ENCODE peak calls at places on chromosomes 3 and 15, in five cellular contexts. H is AG09309; T is CD8-positive, alpha-beta T cell; Q is astrocyte of the spinal cord; R is psoas muscle. L is an unnamed sample.

GRCh38 chr3:43609406-43609805 is 12.4 kb downstream of the ANO10 start:
- DNase-seq in H (no peak), T (no peak), Q (no peak), R (no peak), L (no peak)

GRCh38 chr3:64129106-64129505 is 96.2 kb downstream of the PRICKLE2 start:
- DNase-seq in H (no peak), T (no peak), Q (no peak), R (no peak), L (no peak)

GRCh38 chr3:98185180-98185579 is 18.7 kb downstream of the OR5H15 start:
- DNase-seq in H (no peak), T (no peak), Q (no peak), R (no peak), L (no peak)

GRCh38 chr15:100291106-100291505 is 50.7 kb downstream of the ADAMTS17 start:
- DNase-seq in H (no peak), T (no peak), Q (peak), R (no peak), L (no peak)

GRCh38 chr3:18656410-18656809 is 231.3 kb upstream of the SATB1 start:
- DNase-seq in H (no peak), T (no peak), Q (no peak), R (no peak), L (no peak)

GRCh38 chr3:128617270-128617556 is 33.4 kb downstream of the RPN1 start:
- DNase-seq in H (no peak), T (no peak), Q (no peak), R (no peak), L (no peak)

GRCh38 chr3:50122071-50122470 is 33.1 kb upstream of the SEMA3F start:
- DNase-seq in H (no peak), T (no peak), Q (no peak), R (no peak), L (no peak)

GRCh38 chr15:41810651-41811431 is 17.1 kb upstream of the JMJD7 start:
- DNase-seq in H (no peak), T (no peak), Q (no peak), R (no peak), L (no peak)

GRCh38 chr3:140166908-140167599 is 232.1 kb downstream of the CLSTN2 start:
- DNase-seq in H (no peak), T (no peak), Q (no peak), R (no peak), L (no peak)

GRCh38 chr15:23750776-23751175 is 63.7 kb upstream of the NDN start:
- DNase-seq in H (no peak), T (no peak), Q (no peak), R (no peak), L (no peak)

GRCh38 chr3:171297951-171298350 is 162.3 kb downstream of the TNIK start:
- DNase-seq in H (no peak), T (no peak), Q (no peak), R (no peak), L (no peak)

GRCh38 chr3:171290680-171291079 is 169.5 kb downstream of the TNIK start:
- DNase-seq in H (no peak), T (no peak), Q (no peak), R (no peak), L (no peak)

GRCh38 chr3:171297228-171297627 is 163.0 kb downstream of the TNIK start:
- DNase-seq in H (no peak), T (no peak), Q (no peak), R (no peak), L (no peak)

GRCh38 chr3:171293142-171293782 is 166.9 kb downstream of the TNIK start:
- DNase-seq in H (no peak), T (no peak), Q (no peak), R (no peak), L (no peak)

DNA sequence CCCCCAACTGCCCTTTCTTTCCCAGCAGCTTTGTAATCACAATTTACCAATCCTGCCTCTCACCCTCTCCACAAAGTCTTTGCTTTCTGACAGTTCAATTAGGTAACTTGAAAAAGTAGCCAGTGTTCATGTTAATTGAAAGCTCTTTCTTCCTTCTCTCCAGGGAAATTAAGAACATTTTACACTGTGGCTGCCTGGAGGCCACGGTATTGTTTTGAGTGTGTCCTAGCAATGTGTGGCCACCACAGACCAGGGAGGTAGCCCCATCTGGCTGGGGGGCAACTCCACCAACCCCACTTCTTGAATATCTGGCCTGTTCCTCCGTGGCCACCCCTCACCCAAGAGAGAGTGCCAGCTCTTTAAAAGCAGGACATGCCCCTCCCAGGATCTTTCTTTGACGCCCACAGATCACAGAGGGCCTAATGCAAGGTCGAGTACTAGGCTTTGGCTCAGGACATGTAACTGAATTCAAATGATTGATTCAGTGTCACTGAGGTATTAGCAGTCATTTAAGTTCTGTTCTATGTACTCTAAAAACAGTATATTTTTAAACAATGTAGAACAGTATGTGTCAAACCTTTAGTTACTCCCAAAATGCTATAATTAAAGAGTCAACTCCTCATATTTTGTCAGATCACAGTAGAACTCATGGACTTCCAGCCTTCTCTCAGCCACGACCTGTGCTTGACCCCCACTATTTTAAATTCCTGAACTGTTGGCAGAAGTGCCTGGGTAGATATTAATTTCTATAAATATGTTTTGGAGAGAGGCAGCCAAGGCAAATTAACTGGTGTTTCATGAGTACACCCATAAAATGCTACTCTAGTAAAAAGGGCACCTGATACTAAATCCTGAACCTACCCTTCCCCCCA is 164.5 kb downstream of the TNIK start:
- DNase-seq in H (no peak), T (no peak), Q (no peak), R (no peak), L (no peak)
- H3K4me3 ChIP-seq in H (no peak), T (no peak), Q (no peak), R (no peak), L (no peak)

GRCh38 chr3:157310329-157311065 is 126.2 kb upstream of the PTX3 start:
- DNase-seq in H (no peak), T (no peak), Q (no peak), R (no peak), L (no peak)

GRCh38 chr3:157312366-157312745 is 124.3 kb upstream of the PTX3 start:
- DNase-seq in H (no peak), T (no peak), Q (no peak), R (no peak), L (no peak)

GRCh38 chr3:157313186-157313585 is 123.5 kb upstream of the PTX3 start:
- DNase-seq in H (no peak), T (no peak), Q (no peak), R (no peak), L (no peak)

GRCh38 chr3:157311633-157312365 is 124.9 kb upstream of the PTX3 start:
- DNase-seq in H (peak), T (no peak), Q (peak), R (no peak), L (no peak)
- H3K4me3 ChIP-seq in H (no peak), T (no peak), Q (no peak), R (no peak), L (no peak)

DNA sequence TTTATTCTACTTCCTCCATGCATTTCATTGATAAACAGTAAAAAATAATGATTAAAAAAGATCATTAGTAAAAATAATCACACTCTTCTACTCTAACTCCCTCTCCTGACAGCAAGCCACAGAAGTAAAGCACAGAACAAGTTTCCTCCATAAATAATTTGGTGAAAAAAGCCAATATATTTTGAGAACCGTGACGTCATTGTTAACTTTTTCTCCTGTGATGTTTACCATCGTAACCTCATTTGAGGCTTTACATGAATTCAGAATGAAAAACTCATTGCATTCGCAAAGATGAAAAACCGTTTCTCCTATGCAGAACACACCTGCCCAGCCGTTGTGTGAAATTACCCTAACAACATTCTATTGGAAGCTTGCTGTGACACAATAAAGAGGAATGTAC is 120.7 kb downstream of the NSUN3 start:
- DNase-seq in H (no peak), T (no peak), Q (no peak), R (no peak), L (no peak)
- H3K4me3 ChIP-seq in H (no peak), T (no peak), Q (no peak), R (no peak), L (no peak)

GRCh38 chr3:8501388-8502131 is at the start of gene LMCD1:
- DNase-seq in H (peak), T (peak), Q (peak), R (peak), L (peak)
- H3K4me3 ChIP-seq in H (peak), T (peak), Q (peak), R (peak), L (peak)

GRCh38 chr15:48177875-48178611 is at the start of gene MYEF2:
- DNase-seq in H (no peak), T (peak), Q (peak), R (peak), L (peak)

GRCh38 chr15:48177383-48177874 is 666 bp downstream of the MYEF2 start:
- DNase-seq in H (no peak), T (no peak), Q (peak), R (no peak), L (no peak)

GRCh38 chr15:48176097-48176496 is 2.0 kb downstream of the MYEF2 start:
- DNase-seq in H (no peak), T (no peak), Q (peak), R (no peak), L (no peak)

GRCh38 chr15:48176957-48177356 is 1.1 kb downstream of the MYEF2 start:
- DNase-seq in H (no peak), T (no peak), Q (no peak), R (no peak), L (no peak)

DNA sequence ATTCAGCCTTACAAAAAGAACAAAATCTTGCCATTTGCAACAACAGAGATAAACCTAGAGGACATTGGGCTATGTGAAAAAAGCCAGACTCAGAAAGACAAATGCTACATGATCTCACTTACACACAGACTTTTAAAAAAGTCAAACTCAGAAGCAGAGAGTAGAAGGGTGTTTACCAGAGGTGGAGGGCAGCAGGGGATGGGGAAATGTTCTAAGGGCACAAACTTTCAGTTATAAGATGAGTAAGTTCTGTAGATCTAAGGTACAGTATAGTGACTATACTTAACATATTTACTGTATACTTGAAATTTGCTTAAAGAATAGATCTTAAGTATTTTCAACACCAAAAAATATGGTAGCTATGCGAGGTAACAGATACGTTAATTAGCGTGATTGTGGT is 3.0 kb downstream of the MYEF2 start:
- DNase-seq in H (no peak), T (no peak), Q (no peak), R (no peak), L (no peak)
- H3K4me3 ChIP-seq in H (no peak), T (no peak), Q (no peak), R (no peak), L (no peak)

L was measured in left lung.